ENCODE peak calls at places on chromosomes 7 and 10, in four cellular contexts. Y is PC-3; P is CD4-positive, alpha-beta T cell; D is left ventricle myocardium inferior. F is an unnamed sample.

GRCh38 chr10:67079126-67079525 is 153.3 kb downstream of the LRRTM3 start:
- DNase-seq in Y (no peak), P (no peak), D (peak), F (no peak)

GRCh38 chr7:157561523-157561785 is 224.7 kb downstream of the DNAJB6 start:
- DNase-seq in P (no peak), D (no peak), Y (no peak), F (no peak)

GRCh38 chr10:31321396-31321941 is 2.5 kb downstream of the ZEB1 start:
- DNase-seq in P (peak), D (no peak), Y (no peak), F (no peak)

GRCh38 chr7:114081606-114082425 is 163.0 kb upstream of the PPP1R3A start:
- DNase-seq in Y (peak), D (no peak), P (no peak), F (no peak)

GRCh38 chr7:148700693-148701092 is 2.0 kb downstream of the CUL1 start:
- DNase-seq in P (peak), D (no peak), Y (peak), F (no peak)

GRCh38 chr10:115141254-115141653 is 48.1 kb downstream of the ATRNL1 start:
- DNase-seq in D (no peak), Y (no peak), P (no peak), F (no peak)

GRCh38 chr10:104642311-104643022 is 1.4 kb downstream of the SORCS3 start:
- DNase-seq in D (no peak), Y (no peak), P (no peak), F (peak)

GRCh38 chr10:104642001-104642270 is 846 bp downstream of the SORCS3 start:
- DNase-seq in D (no peak), P (no peak), Y (no peak), F (no peak)

GRCh38 chr7:36967387-36967786 is 243.1 kb upstream of the AOAH start:
- DNase-seq in Y (peak), P (no peak), D (peak), F (peak)

DNA sequence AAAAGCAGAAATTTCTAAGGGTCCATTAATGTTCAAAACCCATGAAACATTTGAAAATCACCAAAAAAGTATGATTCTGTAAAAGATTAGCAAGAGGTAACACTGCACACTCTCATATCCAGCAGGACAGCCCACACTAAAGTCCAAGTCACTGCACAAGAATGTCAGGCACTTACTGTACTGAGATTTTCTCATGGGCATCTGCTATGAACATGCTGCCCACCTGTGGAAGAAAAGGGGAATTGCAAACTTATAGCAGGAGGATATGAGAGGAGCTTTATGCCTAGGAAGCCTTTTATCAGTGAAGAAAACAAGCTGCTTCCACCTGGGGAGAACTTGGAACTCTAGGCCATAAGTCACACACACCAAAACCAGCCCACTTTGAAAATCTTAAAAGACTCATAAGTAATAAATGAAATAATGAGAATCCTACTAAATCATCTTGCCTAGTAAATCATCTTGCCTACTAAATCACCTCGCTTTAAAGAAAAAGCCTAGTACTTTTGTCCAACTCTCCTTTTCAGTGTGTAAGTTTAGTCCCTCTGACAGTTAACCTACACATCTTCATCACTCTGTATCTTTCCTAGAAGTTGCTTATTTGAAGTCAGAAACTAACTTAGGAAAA is 46.1 kb downstream of the ARMH3 start:
- DNase-seq in Y (peak), D (no peak), P (peak), F (peak)
- H3K27ac ChIP-seq in Y (no peak), D (no peak), P (no peak), F (no peak)

DNA sequence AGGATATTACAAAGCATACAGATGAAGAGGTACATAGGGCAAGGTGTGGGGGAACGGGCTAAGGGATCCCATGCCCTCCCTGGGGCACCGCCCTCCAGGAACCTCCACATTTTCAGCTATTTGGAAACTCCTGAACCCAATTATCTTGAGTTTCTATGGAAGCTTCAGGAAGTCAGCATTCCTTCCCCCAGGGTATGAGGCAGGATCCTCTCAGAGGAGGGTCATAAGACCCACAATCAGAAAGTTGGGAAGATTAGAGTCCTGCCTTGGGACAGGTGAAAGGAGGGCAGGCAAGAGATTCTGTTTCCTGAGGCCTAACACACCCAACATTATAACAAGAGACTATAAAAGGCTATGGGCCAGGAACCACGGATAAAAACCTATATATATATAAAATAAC is 98.0 kb downstream of the RALA start:
- DNase-seq in P (no peak), D (no peak), Y (no peak), F (no peak)
- H3K27ac ChIP-seq in P (no peak), D (no peak), Y (no peak), F (no peak)

GRCh38 chr10:11875183-11875498 is 52.0 kb downstream of the PROSER2 start:
- DNase-seq in Y (no peak), D (no peak), P (no peak), F (no peak)
- H3K27ac ChIP-seq in Y (peak), D (peak), P (no peak), F (no peak)

GRCh38 chr10:6036861-6037321 is 25.3 kb downstream of the IL2RA start:
- DNase-seq in D (no peak), Y (no peak), P (no peak), F (no peak)

GRCh38 chr10:6037975-6038624 is 24.1 kb downstream of the IL2RA start:
- DNase-seq in Y (no peak), P (no peak), D (no peak), F (no peak)

GRCh38 chr10:6037422-6037821 is 24.7 kb downstream of the IL2RA start:
- DNase-seq in D (no peak), Y (no peak), P (no peak), F (no peak)

GRCh38 chr10:6040205-6040604 is 22.0 kb downstream of the IL2RA start:
- DNase-seq in D (no peak), Y (no peak), P (no peak), F (no peak)

DNA sequence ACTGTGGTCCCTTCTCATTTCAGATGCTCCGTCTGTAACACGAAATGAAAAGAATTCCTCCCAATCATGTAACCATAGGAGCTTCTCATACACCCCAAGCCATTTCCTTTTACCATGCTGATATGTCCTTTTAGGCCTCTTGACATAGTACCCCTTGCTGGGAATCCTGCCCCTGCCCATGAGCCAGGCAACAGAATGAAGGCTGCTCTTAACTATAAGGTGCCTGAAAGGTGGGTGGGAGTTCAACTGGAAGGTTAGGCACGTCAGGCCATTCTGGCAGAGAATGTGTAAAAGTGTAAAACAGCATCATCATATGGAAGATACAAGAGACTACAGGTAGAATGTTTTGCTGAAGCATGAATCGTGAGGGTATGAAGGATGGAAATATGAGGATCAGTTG is 22.5 kb downstream of the IL2RA start:
- DNase-seq in P (no peak), D (no peak), Y (no peak), F (no peak)
- H3K27ac ChIP-seq in P (no peak), D (no peak), Y (no peak), F (no peak)

DNA sequence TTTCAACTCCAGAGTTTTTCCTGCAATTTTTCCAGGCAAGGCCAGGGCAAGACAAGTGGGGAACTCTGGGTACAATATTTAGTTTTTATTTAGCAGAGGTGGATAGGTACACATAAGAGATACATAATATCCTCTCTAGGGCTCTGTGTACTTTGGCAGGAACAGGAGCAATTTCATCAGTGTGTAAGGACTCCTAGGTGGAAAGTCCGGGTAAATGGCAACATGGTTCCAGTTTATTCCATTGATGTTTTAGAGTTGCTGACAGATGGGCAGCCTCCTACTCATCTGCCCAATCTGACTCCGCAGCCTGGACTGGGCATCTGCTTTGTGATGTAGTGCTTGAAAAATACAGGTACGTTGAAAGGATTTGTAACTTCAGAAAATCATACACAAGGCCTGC is 5.8 kb downstream of the PON1 start:
- DNase-seq in Y (no peak), P (no peak), D (no peak), F (no peak)
- H3K27ac ChIP-seq in Y (no peak), P (no peak), D (no peak), F (no peak)

DNA sequence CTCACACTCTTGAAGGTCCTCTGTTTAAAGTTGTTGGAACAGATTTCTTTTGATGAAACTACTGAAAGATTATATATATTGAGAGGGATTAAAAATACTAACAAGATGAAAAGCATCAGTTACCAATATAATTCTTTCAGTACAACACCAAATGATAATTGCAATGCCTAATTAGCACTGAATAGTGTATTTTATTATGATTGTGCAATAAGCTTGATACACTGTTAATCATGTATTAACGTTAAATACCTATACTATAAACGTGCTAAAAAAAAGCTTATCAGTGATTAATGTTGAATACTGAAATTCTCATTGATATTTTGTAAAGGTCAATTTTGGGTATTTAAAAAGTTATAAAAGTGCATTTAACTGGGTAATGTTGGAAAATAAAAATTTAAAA is 61.5 kb downstream of the HIBADH start:
- DNase-seq in Y (no peak), D (no peak), P (no peak), F (no peak)
- H3K27ac ChIP-seq in Y (no peak), D (no peak), P (no peak), F (no peak)

GRCh38 chr10:43471146-43471545 is 34.2 kb downstream of the ZNF487 start:
- DNase-seq in P (no peak), D (no peak), Y (no peak), F (no peak)
- H3K27ac ChIP-seq in P (no peak), D (no peak), Y (no peak), F (no peak)